ENCODE peak calls at places on chromosomes 4 and X, in four cellular contexts. V, M, X and T are unnamed samples.

GRCh38 chr4:173371292-173372192 is 788 bp downstream of the SAP30 start:
- DNase-seq in V (peak; percentile 83), M (peak; percentile 74), X (peak; percentile 73), T (peak; percentile 90)

GRCh38 chrX:8405631-8406030 is 59.0 kb upstream of the VCX3B start:
- DNase-seq in V (no peak), M (no peak), X (no peak), T (no peak)

GRCh38 chr4:133555671-133556070 is 406.6 kb downstream of the PCDH10 start:
- DNase-seq in V (no peak), M (peak; percentile 42), X (no peak), T (no peak)

GRCh38 chr4:25670991-25671390 is 15.3 kb downstream of the SLC34A2 start:
- DNase-seq in V (no peak), M (no peak), X (no peak), T (peak; percentile 11)

GRCh38 chr4:30719363-30720020 is 677 bp upstream of the PCDH7 start:
- DNase-seq in V (peak; percentile 80), M (peak; percentile 73), X (no peak), T (peak; percentile 94)

GRCh38 chr4:127214001-127214400 is 418.8 kb upstream of the INTU start:
- DNase-seq in V (no peak), M (peak; percentile 43), X (no peak), T (no peak)

GRCh38 chrX:140343226-140343873 is 161.5 kb downstream of the SOX3 start:
- DNase-seq in V (no peak), M (no peak), X (no peak), T (no peak)

GRCh38 chrX:123993326-123993725 is 31.8 kb downstream of the STAG2 start:
- DNase-seq in V (peak; percentile 70), M (peak; percentile 32), X (no peak), T (peak; percentile 84)

GRCh38 chr4:147617841-147618421 is 734 bp downstream of the TMEM184C start:
- DNase-seq in V (no peak), M (no peak), X (no peak), T (no peak)

GRCh38 chrX:347351-348117 is 28.9 kb upstream of the GTPBP6 start:
- DNase-seq in V (no peak), M (no peak), X (no peak), T (no peak)

GRCh38 chrX:101191217-101191750 is 28.3 kb upstream of the DRP2 start:
- DNase-seq in V (peak; percentile 29), M (no peak), X (no peak), T (peak; percentile 58)

GRCh38 chr4:165324203-165324917 is 3.1 kb upstream of the MSMO1 start:
- DNase-seq in V (no peak), M (no peak), X (no peak), T (no peak)

GRCh38 chr4:69823481-69824186 is 36.3 kb downstream of the SULT1E1 start:
- DNase-seq in V (peak; percentile 76), M (peak; percentile 61), X (peak; percentile 18), T (no peak)

GRCh38 chr4:80008351-80008750 is 64.7 kb downstream of the ANTXR2 start:
- DNase-seq in V (no peak), M (no peak), X (no peak), T (no peak)

GRCh38 chrX:115712484-115712883 is 151.5 kb downstream of the PLS3 start:
- DNase-seq in V (no peak), M (no peak), X (no peak), T (no peak)

GRCh38 chr4:184815046-184815877 is 10.5 kb downstream of the ACSL1 start:
- DNase-seq in V (peak; percentile 39), M (peak; percentile 67), X (peak; percentile 76), T (peak; percentile 94)

GRCh38 chr4:30385650-30386049 is 334.5 kb upstream of the PCDH7 start:
- DNase-seq in V (peak; percentile 20), M (no peak), X (no peak), T (no peak)

GRCh38 chr4:44985152-44985551 is 258.8 kb upstream of the GNPDA2 start:
- DNase-seq in V (no peak), M (no peak), X (no peak), T (peak; percentile 1)

GRCh38 chrX:53435997-53436396 is 1.8 kb upstream of the HSD17B10 start:
- DNase-seq in V (peak; percentile 48), M (peak; percentile 64), X (peak; percentile 82), T (peak; percentile 85)

GRCh38 chr4:62053974-62054373 is 853.8 kb downstream of the ADGRL3 start:
- DNase-seq in V (no peak), M (no peak), X (no peak), T (no peak)

GRCh38 chr4:55409468-55410171 is 13.9 kb downstream of the TMEM165 start:
- DNase-seq in V (no peak), M (peak; percentile 52), X (peak; percentile 52), T (no peak)

GRCh38 chrX:16077811-16078210 is 45.6 kb upstream of the GRPR start:
- DNase-seq in V (no peak), M (no peak), X (no peak), T (no peak)

GRCh38 chrX:16076834-16077233 is 46.5 kb upstream of the GRPR start:
- DNase-seq in V (no peak), M (no peak), X (peak; percentile 15), T (no peak)

GRCh38 chrX:16081357-16081756 is 42.0 kb upstream of the GRPR start:
- DNase-seq in V (no peak), M (no peak), X (no peak), T (no peak)

GRCh38 chrX:16087081-16087480 is 36.3 kb upstream of the GRPR start:
- DNase-seq in V (no peak), M (peak; percentile 3), X (no peak), T (no peak)

GRCh38 chrX:16082470-16083085 is 40.8 kb upstream of the GRPR start:
- DNase-seq in V (no peak), M (no peak), X (no peak), T (no peak)
- H2AFZ ChIP-seq in V (no peak overlapping the region), M (no peak overlapping the region), X (no peak overlapping the region), T (no peak overlapping the region)

DNA sequence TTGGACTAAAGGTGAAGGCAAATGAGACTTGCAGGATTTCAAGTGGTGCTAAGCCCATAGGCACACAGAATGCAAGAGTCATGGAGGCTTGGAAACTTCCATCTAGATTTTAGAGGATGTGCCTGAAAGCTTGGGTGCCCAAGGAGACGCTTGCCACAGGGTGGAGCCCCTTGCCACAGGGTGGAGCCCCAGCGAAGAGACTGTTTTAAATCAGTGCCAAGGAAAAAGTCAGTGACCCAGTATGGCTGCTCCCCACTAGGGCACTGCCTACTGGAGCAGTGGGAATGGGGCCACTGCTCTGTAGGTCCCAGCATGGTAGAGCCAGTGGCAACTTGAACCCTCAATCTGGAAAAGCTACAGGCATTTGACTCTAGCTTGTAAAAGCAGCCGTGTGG is 794.2 kb upstream of the LCORL start:
- DNase-seq in V (no peak), M (no peak), X (peak; percentile 35), T (peak; percentile 47)
- TF ChIP-seq CTCF in V (no peak), M (no peak), X (peak; percentile 56), T (no peak)

GRCh38 chr4:6527683-6528595 is 47.0 kb upstream of the MAN2B2 start:
- DNase-seq in V (no peak), M (no peak), X (no peak), T (peak; percentile 82)
- H2AFZ ChIP-seq in V (no peak overlapping the region), M (no peak overlapping the region), X (no peak overlapping the region), T (no peak overlapping the region)

GRCh38 chr4:52864816-52865215 is 2.7 kb downstream of the RASL11B start:
- DNase-seq in V (peak; percentile 97), M (peak; percentile 26), X (no peak), T (peak; percentile 81)

GRCh38 chr4:52861171-52861873 is 795 bp upstream of the RASL11B start:
- DNase-seq in V (peak; percentile 26), M (no peak), X (no peak), T (no peak)

GRCh38 chr4:52863324-52863723 is 1.2 kb downstream of the RASL11B start:
- DNase-seq in V (no peak), M (no peak), X (no peak), T (no peak)

GRCh38 chr4:52862605-52863236 is 604 bp downstream of the RASL11B start:
- DNase-seq in V (peak; percentile 29), M (no peak), X (no peak), T (no peak)

GRCh38 chr4:52861879-52862604 is at the start of gene RASL11B:
- DNase-seq in V (peak; percentile 78), M (peak; percentile 59), X (no peak), T (peak; percentile 99)
- TF ChIP-seq CTCF in V (no peak), M (no peak), X (no peak), T (no peak)

GRCh38 chrX:15334561-15334960 is 762 bp downstream of the PIGA start:
- DNase-seq in V (no peak), M (no peak), X (peak; percentile 11), T (no peak)
- H2AFZ ChIP-seq in V (peak overlapping the region; percentile 71), M (no peak overlapping the region), X (peak overlapping the region; percentile 52), T (peak overlapping the region; percentile 67)

DNA sequence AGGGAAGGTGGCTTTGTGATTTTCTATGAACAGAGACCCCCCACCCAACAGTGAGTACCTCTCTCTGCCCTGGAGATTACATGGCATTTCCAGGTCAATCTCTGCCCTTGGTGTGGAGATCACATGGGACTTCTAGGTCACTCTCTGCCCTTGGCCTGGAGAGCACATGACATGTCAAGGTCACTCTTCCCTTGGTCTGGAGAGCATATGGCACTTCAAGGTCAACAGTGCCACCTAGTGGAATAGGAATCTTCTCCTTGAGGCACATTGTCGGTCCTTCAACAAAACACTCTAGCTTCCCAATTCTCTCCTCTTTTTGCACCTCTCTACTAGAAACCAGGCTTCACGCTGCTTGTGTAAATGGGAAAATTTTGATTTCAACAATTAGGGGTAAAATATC is 66.2 kb upstream of the TACR3 start:
- DNase-seq in V (peak; percentile 40), M (peak; percentile 0), X (peak; percentile 59), T (no peak)
- TF ChIP-seq CTCF in V (peak; percentile 44), M (peak; percentile 32), X (peak; percentile 82), T (no peak)